ENCODE peak calls at places on chromosomes 4 and X, in four cellular contexts. T is Calu3, F is thoracic aorta, H is hepatic stellate cell. W is an unnamed sample.
A peak's percentile ranks its signal among the peaks of the same experiment; 100 is the strongest.

GRCh38 chr4:138669479-138670165 is 346.0 kb upstream of the NOCT start:
- DNase-seq in T (no peak), F (no peak), H (peak; percentile 64), W (no peak)

GRCh38 chr4:184588893-184589292 is 60.4 kb downstream of the CASP3 start:
- DNase-seq in T (no peak), F (no peak), H (no peak), W (no peak)

GRCh38 chrX:133402042-133402453 is 13.2 kb downstream of the GPC4 start:
- DNase-seq in T (no peak), F (no peak), H (no peak), W (no peak)

GRCh38 chr4:38489924-38490639 is 173.9 kb upstream of the KLF3 start:
- DNase-seq in T (peak; percentile 57), F (no peak), H (no peak), W (no peak)

GRCh38 chr4:185925910-185926360 is 113.9 kb upstream of the SORBS2 start:
- DNase-seq in T (no peak), F (no peak), H (no peak), W (no peak)

GRCh38 chr4:37717575-37717974 is 31.4 kb upstream of the RELL1 start:
- DNase-seq in T (no peak), F (no peak), H (peak; percentile 47), W (peak; percentile 12)

GRCh38 chrX:2690856-2691542 is at the start of gene CD99:
- DNase-seq in T (peak; percentile 76), F (peak; percentile 68), H (peak; percentile 91), W (peak; percentile 66)

GRCh38 chrX:76228499-76228898 is 55.6 kb downstream of the PBDC1 start:
- DNase-seq in T (no peak), F (no peak), H (no peak), W (no peak)

GRCh38 chr4:156959298-156959702 is 12.3 kb downstream of the PDGFC start:
- DNase-seq in T (no peak), F (no peak), H (no peak), W (no peak)

GRCh38 chr4:98994474-98995182 is 893 bp upstream of the METAP1 start:
- DNase-seq in T (no peak), F (no peak), H (no peak), W (no peak)

GRCh38 chr4:89737888-89738287 is 99.1 kb downstream of the SNCA start:
- DNase-seq in T (no peak), F (no peak), H (no peak), W (peak; percentile 13)

GRCh38 chrX:72028701-72029470 is 102.8 kb downstream of the RTL5 start:
- DNase-seq in T (no peak), F (no peak), H (no peak), W (no peak)

GRCh38 chrX:38986586-38986985 is 185.3 kb downstream of the MID1IP1 start:
- DNase-seq in T (no peak), F (no peak), H (no peak), W (no peak)

GRCh38 chrX:16418650-16419049 is 231.3 kb upstream of the S100G start:
- DNase-seq in T (no peak), F (no peak), H (no peak), W (no peak)

GRCh38 chrX:113551919-113552318 is 711.3 kb upstream of the AMOT start:
- DNase-seq in T (no peak), F (no peak), H (no peak), W (no peak)